ENCODE peak calls at places on chromosomes 4 and X, in nine cellular contexts. P is uterus, G is pancreas, V is sigmoid colon, E is IMR-90, X is tibial artery, K is HCT116, A is right atrium auricular region, D is adrenal gland. Q is an unnamed sample.

GRCh38 chrX:70132244-70132643 is 1.0 kb upstream of the IGBP1 start:
- DNase-seq in P (no peak), G (no peak), V (no peak), E (no peak), X (no peak), K (no peak), A (no peak), D (no peak), Q (no peak)

GRCh38 chr4:19776021-19776459 is 475.7 kb upstream of the SLIT2 start:
- DNase-seq in P (no peak), G (no peak), V (no peak), E (peak; percentile 81), X (no peak), K (peak; percentile 84), A (no peak), D (peak; percentile 81), Q (peak; percentile 75)

GRCh38 chr4:30844861-30845582 is 124.9 kb downstream of the PCDH7 start:
- DNase-seq in P (no peak), G (no peak), V (no peak), E (no peak), X (no peak), K (no peak), A (no peak), D (no peak), Q (no peak)

GRCh38 chr4:112765317-112765989 is 128.5 kb downstream of the LARP7 start:
- DNase-seq in P (no peak), G (no peak), V (no peak), E (peak; percentile 18), X (no peak), K (peak; percentile 43), A (no peak), D (no peak), Q (peak; percentile 41)

GRCh38 chrX:103704863-103705262 is 5.8 kb upstream of the TMEM31 start:
- DNase-seq in P (no peak), G (no peak), V (no peak), E (no peak), X (no peak), K (no peak), A (no peak), D (no peak), Q (no peak)

GRCh38 chr4:111323496-111323895 is 700.6 kb upstream of the PITX2 start:
- DNase-seq in P (no peak), G (no peak), V (no peak), E (peak; percentile 67), X (no peak), K (no peak), A (no peak), D (no peak), Q (no peak)

GRCh38 chrX:133250184-133251080 is 32.3 kb upstream of the TFDP3 start:
- DNase-seq in P (no peak), G (no peak), V (peak; percentile 68), E (no peak), X (no peak), K (no peak), A (no peak), D (no peak), Q (peak; percentile 16)

GRCh38 chrX:113392355-113392754 is 551.7 kb upstream of the AMOT start:
- DNase-seq in P (no peak), G (no peak), V (no peak), E (no peak), X (no peak), K (no peak), A (no peak), D (no peak), Q (no peak)

GRCh38 chrX:68705986-68706385 is 58.5 kb downstream of the STARD8 start:
- DNase-seq in P (no peak), G (no peak), V (no peak), E (no peak), X (no peak), K (no peak), A (no peak), D (no peak), Q (no peak)

GRCh38 chrX:130426531-130426930 is 24.7 kb downstream of the RBMX2 start:
- DNase-seq in P (no peak), G (no peak), V (no peak), E (no peak), X (no peak), K (no peak), A (no peak), D (no peak), Q (no peak)
- TF ChIP-seq CTCF in P (no peak), G (no peak), V (no peak), E (no peak), X (no peak), K (no peak), A (no peak), D (no peak), Q (no peak)

DNA sequence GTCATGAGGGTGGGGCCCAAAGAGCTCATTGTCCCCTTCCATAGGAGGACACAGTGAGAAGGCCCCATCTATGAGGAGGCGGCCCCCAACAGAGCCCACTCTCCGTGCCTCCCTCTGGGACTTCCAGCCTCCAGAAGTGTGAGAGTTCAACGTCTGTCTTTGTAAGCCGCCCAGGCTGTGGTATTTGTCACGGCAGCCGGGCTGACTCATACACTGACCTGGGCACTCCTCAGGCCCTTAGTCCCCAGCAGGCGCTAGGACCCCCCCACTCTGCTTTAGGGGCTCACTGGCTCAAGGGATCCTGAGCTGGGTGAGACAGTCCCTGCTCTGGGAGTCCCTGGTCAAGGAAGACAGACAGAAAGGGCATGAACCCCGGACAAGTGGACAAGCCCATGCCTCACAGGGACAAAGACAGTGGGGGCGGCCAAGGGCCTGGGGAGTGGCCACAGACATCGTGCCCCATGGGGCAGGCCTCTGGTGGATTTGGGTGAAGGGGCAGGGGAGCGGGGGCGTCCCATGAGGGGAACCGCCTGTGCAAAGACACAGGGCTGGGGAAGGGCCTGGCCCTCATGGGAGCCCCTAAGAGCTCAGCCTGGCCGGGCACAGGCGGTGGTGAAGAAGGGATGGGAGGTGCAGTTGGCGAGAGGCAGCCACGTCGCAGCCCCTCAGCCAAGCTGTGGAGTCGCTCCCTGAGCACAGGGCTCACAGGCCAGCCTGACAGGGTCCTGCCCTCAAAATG is 21.5 kb downstream of the ABLIM2 start:
- DNase-seq in P (no peak), G (no peak), V (no peak), E (no peak), X (no peak), K (no peak), A (no peak), D (no peak), Q (no peak)
- H3K36me3 ChIP-seq in P (no peaks in the 10 kb centered on the region), G (no peaks in the 10 kb centered on the region), V (no peaks in the 10 kb centered on the region), E (no peaks in the 10 kb centered on the region), X (no peaks in the 10 kb centered on the region), K (no peaks in the 10 kb centered on the region), A (no peaks in the 10 kb centered on the region), D (no peaks in the 10 kb centered on the region), Q (no peaks in the 10 kb centered on the region)

GRCh38 chr4:145772347-145772746 is 92.4 kb downstream of the C4orf51 start:
- DNase-seq in P (no peak), G (no peak), V (no peak), E (no peak), X (no peak), K (no peak), A (no peak), D (no peak), Q (no peak)

GRCh38 chr4:145776208-145776607 is 96.3 kb downstream of the C4orf51 start:
- DNase-seq in P (no peak), G (no peak), V (no peak), E (no peak), X (no peak), K (no peak), A (no peak), D (no peak), Q (no peak)

GRCh38 chr4:145775406-145775805 is 95.5 kb downstream of the C4orf51 start:
- DNase-seq in P (no peak), G (no peak), V (no peak), E (no peak), X (no peak), K (no peak), A (no peak), D (no peak), Q (no peak)

GRCh38 chr4:145773581-145774234 is 93.8 kb downstream of the C4orf51 start:
- DNase-seq in P (no peak), G (no peak), V (peak; percentile 90), E (no peak), X (no peak), K (no peak), A (no peak), D (no peak), Q (no peak)

GRCh38 chr4:145774473-145774872 is 94.5 kb downstream of the C4orf51 start:
- DNase-seq in P (no peak), G (no peak), V (no peak), E (no peak), X (no peak), K (no peak), A (no peak), D (no peak), Q (no peak)
- H3K27ac ChIP-seq in P (no peak overlapping the region), G (no peak overlapping the region), V (peak overlapping the region; percentile 79), E (no peak overlapping the region), X (no peak overlapping the region), K (no peak overlapping the region), A (peak overlapping the region; percentile 55), D (no peak overlapping the region), Q (no peak overlapping the region)

GRCh38 chr4:38101563-38101962 is 141.4 kb downstream of the PTTG2 start:
- DNase-seq in P (no peak), G (no peak), V (no peak), E (peak; percentile 87), X (no peak), K (no peak), A (no peak), D (no peak), Q (no peak)

GRCh38 chr4:38099908-38100407 is 139.8 kb downstream of the PTTG2 start:
- DNase-seq in P (no peak), G (no peak), V (no peak), E (peak; percentile 87), X (no peak), K (no peak), A (no peak), D (no peak), Q (no peak)

GRCh38 chr4:38099020-38099600 is 138.9 kb downstream of the PTTG2 start:
- DNase-seq in P (no peak), G (no peak), V (no peak), E (no peak), X (no peak), K (no peak), A (no peak), D (no peak), Q (peak; percentile 15)

GRCh38 chr4:38102942-38103604 is 142.9 kb downstream of the PTTG2 start:
- DNase-seq in P (no peak), G (no peak), V (no peak), E (no peak), X (no peak), K (no peak), A (no peak), D (no peak), Q (no peak)

DNA sequence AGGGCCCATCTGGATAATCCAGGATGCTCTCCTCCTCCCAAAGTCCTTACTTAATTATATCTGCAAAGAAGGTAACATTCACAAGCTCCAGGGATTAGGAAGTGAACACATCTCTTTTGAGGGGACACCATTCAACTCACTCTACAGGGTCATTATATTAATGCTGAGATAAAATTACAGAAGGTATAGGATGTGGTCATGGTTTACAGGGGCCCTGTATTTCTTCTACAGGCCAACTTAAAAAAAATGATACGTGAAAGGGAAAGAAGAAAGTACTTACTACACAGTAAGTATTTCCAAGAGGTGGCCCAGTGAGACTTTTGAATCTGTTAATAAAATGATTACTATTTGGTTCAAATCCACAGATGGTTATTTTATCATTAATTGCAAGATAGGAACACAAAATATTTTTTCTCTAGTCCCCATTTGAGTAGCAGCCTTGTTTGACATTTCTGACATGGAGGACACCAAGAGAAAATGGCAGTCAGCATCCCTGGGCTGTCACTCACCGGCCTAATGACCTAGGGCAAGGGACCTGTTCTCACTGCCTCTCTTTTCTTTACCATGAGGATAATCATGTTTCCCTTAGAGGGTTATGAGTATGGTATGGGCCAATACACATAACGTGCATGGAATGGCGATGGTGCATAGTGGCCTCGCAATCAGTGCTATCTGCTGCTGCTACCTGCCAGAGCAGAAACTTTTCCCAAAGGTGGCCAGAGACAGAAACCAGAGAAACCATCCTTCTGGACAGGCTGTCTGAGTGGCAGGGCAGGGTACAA is 140.5 kb downstream of the PTTG2 start:
- DNase-seq in P (no peak), G (no peak), V (no peak), E (no peak), X (no peak), K (no peak), A (no peak), D (no peak), Q (no peak)
- TF ChIP-seq CTCF in P (no peak), G (no peak), V (no peak), E (no peak), X (no peak), K (no peak), A (no peak), D (no peak), Q (no peak)

Q was measured in cardiac muscle cell.